ENCODE peak calls at places on chromosome 16, in ten cellular contexts. One of them, this sample, is unnamed.

GRCh38 chr16:10951016-10951415 is 6.7 kb downstream of the CLEC16A start:
- DNase-seq in thoracic aorta: no peak
- DNase-seq in MM.1S: no peak
- DNase-seq in brain microvascular endothelial cell: no peak
- DNase-seq in naive thymus-derived CD4-positive, alpha-beta T cell: no peak
- DNase-seq in lung: no peak
- DNase-seq in neuronal stem cell: no peak
- DNase-seq in left ventricle myocardium inferior: no peak
- DNase-seq in GM23338: no peak
- DNase-seq in tibial nerve: no peak
- DNase-seq in this sample: no peak

GRCh38 chr16:56477096-56477878 is 25.9 kb downstream of the OGFOD1 start:
- DNase-seq in thoracic aorta: peak; percentile 8
- DNase-seq in MM.1S: no peak
- DNase-seq in brain microvascular endothelial cell: peak; percentile 91
- DNase-seq in naive thymus-derived CD4-positive, alpha-beta T cell: no peak
- DNase-seq in lung: no peak
- DNase-seq in neuronal stem cell: no peak
- DNase-seq in left ventricle myocardium inferior: no peak
- DNase-seq in GM23338: no peak
- DNase-seq in tibial nerve: no peak
- DNase-seq in this sample: peak; percentile 59

GRCh38 chr16:11913425-11914079 is 2.2 kb downstream of the GSPT1 start:
- DNase-seq in thoracic aorta: no peak
- DNase-seq in MM.1S: no peak
- DNase-seq in brain microvascular endothelial cell: no peak
- DNase-seq in naive thymus-derived CD4-positive, alpha-beta T cell: peak; percentile 74
- DNase-seq in lung: no peak
- DNase-seq in neuronal stem cell: no peak
- DNase-seq in left ventricle myocardium inferior: no peak
- DNase-seq in GM23338: no peak
- DNase-seq in tibial nerve: no peak
- DNase-seq in this sample: no peak

GRCh38 chr16:89915303-89916232 is 3.1 kb upstream of the MC1R start:
- DNase-seq in thoracic aorta: no peak
- DNase-seq in MM.1S: no peak
- DNase-seq in brain microvascular endothelial cell: no peak
- DNase-seq in naive thymus-derived CD4-positive, alpha-beta T cell: no peak
- DNase-seq in lung: no peak
- DNase-seq in neuronal stem cell: no peak
- DNase-seq in left ventricle myocardium inferior: no peak
- DNase-seq in GM23338: no peak
- DNase-seq in tibial nerve: no peak
- DNase-seq in this sample: no peak

GRCh38 chr16:8634991-8635736 is 13.7 kb downstream of the METTL22 start:
- DNase-seq in thoracic aorta: no peak
- DNase-seq in MM.1S: no peak
- DNase-seq in brain microvascular endothelial cell: peak; percentile 42
- DNase-seq in naive thymus-derived CD4-positive, alpha-beta T cell: no peak
- DNase-seq in lung: no peak
- DNase-seq in neuronal stem cell: peak; percentile 43
- DNase-seq in left ventricle myocardium inferior: no peak
- DNase-seq in GM23338: peak; percentile 87
- DNase-seq in tibial nerve: no peak
- DNase-seq in this sample: no peak

GRCh38 chr16:88473666-88474534 is 20.8 kb downstream of the ZFPM1 start:
- DNase-seq in thoracic aorta: no peak
- DNase-seq in MM.1S: no peak
- DNase-seq in brain microvascular endothelial cell: no peak
- DNase-seq in naive thymus-derived CD4-positive, alpha-beta T cell: no peak
- DNase-seq in lung: no peak
- DNase-seq in neuronal stem cell: no peak
- DNase-seq in left ventricle myocardium inferior: peak; percentile 70
- DNase-seq in GM23338: no peak
- DNase-seq in tibial nerve: no peak
- DNase-seq in this sample: no peak

GRCh38 chr16:89041571-89042481 is 51.8 kb upstream of the ACSF3 start:
- DNase-seq in thoracic aorta: no peak
- DNase-seq in MM.1S: no peak
- DNase-seq in brain microvascular endothelial cell: no peak
- DNase-seq in naive thymus-derived CD4-positive, alpha-beta T cell: no peak
- DNase-seq in lung: no peak
- DNase-seq in neuronal stem cell: no peak
- DNase-seq in left ventricle myocardium inferior: no peak
- DNase-seq in GM23338: no peak
- DNase-seq in tibial nerve: no peak
- DNase-seq in this sample: no peak

GRCh38 chr16:72021043-72021442 is 12.5 kb downstream of the DHODH start:
- DNase-seq in thoracic aorta: no peak
- DNase-seq in MM.1S: no peak
- DNase-seq in brain microvascular endothelial cell: no peak
- DNase-seq in naive thymus-derived CD4-positive, alpha-beta T cell: no peak
- DNase-seq in lung: no peak
- DNase-seq in neuronal stem cell: peak; percentile 8
- DNase-seq in left ventricle myocardium inferior: no peak
- DNase-seq in GM23338: peak; percentile 81
- DNase-seq in tibial nerve: no peak
- DNase-seq in this sample: no peak

GRCh38 chr16:3641801-3642396 is 12.6 kb upstream of the DNASE1 start:
- DNase-seq in thoracic aorta: no peak
- DNase-seq in MM.1S: no peak
- DNase-seq in brain microvascular endothelial cell: no peak
- DNase-seq in naive thymus-derived CD4-positive, alpha-beta T cell: no peak
- DNase-seq in lung: no peak
- DNase-seq in neuronal stem cell: no peak
- DNase-seq in left ventricle myocardium inferior: no peak
- DNase-seq in GM23338: no peak
- DNase-seq in tibial nerve: no peak
- DNase-seq in this sample: no peak

GRCh38 chr16:3638916-3639644 is 15.4 kb upstream of the DNASE1 start:
- DNase-seq in thoracic aorta: no peak
- DNase-seq in MM.1S: no peak
- DNase-seq in brain microvascular endothelial cell: no peak
- DNase-seq in naive thymus-derived CD4-positive, alpha-beta T cell: no peak
- DNase-seq in lung: no peak
- DNase-seq in neuronal stem cell: no peak
- DNase-seq in left ventricle myocardium inferior: no peak
- DNase-seq in GM23338: no peak
- DNase-seq in tibial nerve: no peak
- DNase-seq in this sample: no peak

GRCh38 chr16:3640632-3641501 is 13.6 kb upstream of the DNASE1 start:
- DNase-seq in thoracic aorta: no peak
- DNase-seq in MM.1S: no peak
- DNase-seq in brain microvascular endothelial cell: no peak
- DNase-seq in naive thymus-derived CD4-positive, alpha-beta T cell: no peak
- DNase-seq in lung: no peak
- DNase-seq in neuronal stem cell: no peak
- DNase-seq in left ventricle myocardium inferior: no peak
- DNase-seq in GM23338: no peak
- DNase-seq in tibial nerve: no peak
- DNase-seq in this sample: no peak

GRCh38 chr16:3640207-3640606 is 14.3 kb upstream of the DNASE1 start:
- DNase-seq in thoracic aorta: no peak
- DNase-seq in MM.1S: no peak
- DNase-seq in brain microvascular endothelial cell: no peak
- DNase-seq in naive thymus-derived CD4-positive, alpha-beta T cell: no peak
- DNase-seq in lung: no peak
- DNase-seq in neuronal stem cell: no peak
- DNase-seq in left ventricle myocardium inferior: no peak
- DNase-seq in GM23338: no peak
- DNase-seq in tibial nerve: no peak
- DNase-seq in this sample: no peak

GRCh38 chr16:3637371-3637923 is 17.0 kb upstream of the DNASE1 start:
- DNase-seq in thoracic aorta: no peak
- DNase-seq in MM.1S: peak; percentile 57
- DNase-seq in brain microvascular endothelial cell: no peak
- DNase-seq in naive thymus-derived CD4-positive, alpha-beta T cell: peak; percentile 25
- DNase-seq in lung: no peak
- DNase-seq in neuronal stem cell: no peak
- DNase-seq in left ventricle myocardium inferior: no peak
- DNase-seq in GM23338: peak; percentile 53
- DNase-seq in tibial nerve: no peak
- DNase-seq in this sample: no peak
- H3K4me3 ChIP-seq in thoracic aorta: no peak overlapping the region
- H3K4me3 ChIP-seq in MM.1S: no peak overlapping the region
- H3K4me3 ChIP-seq in brain microvascular endothelial cell: no peak overlapping the region
- H3K4me3 ChIP-seq in naive thymus-derived CD4-positive, alpha-beta T cell: no peak overlapping the region
- H3K4me3 ChIP-seq in lung: no peak overlapping the region
- H3K4me3 ChIP-seq in neuronal stem cell: no peak overlapping the region
- H3K4me3 ChIP-seq in left ventricle myocardium inferior: no peak overlapping the region
- H3K4me3 ChIP-seq in GM23338: no peak overlapping the region
- H3K4me3 ChIP-seq in tibial nerve: no peak overlapping the region
- H3K4me3 ChIP-seq in this sample: no peak overlapping the region

GRCh38 chr16:27928542-27928941 is 135.0 kb downstream of the GSG1L start:
- DNase-seq in thoracic aorta: no peak
- DNase-seq in MM.1S: no peak
- DNase-seq in brain microvascular endothelial cell: no peak
- DNase-seq in naive thymus-derived CD4-positive, alpha-beta T cell: no peak
- DNase-seq in lung: no peak
- DNase-seq in neuronal stem cell: no peak
- DNase-seq in left ventricle myocardium inferior: no peak
- DNase-seq in GM23338: peak; percentile 43
- DNase-seq in tibial nerve: no peak
- DNase-seq in this sample: no peak

GRCh38 chr16:27927266-27927901 is 136.1 kb downstream of the GSG1L start:
- DNase-seq in thoracic aorta: no peak
- DNase-seq in MM.1S: no peak
- DNase-seq in brain microvascular endothelial cell: no peak
- DNase-seq in naive thymus-derived CD4-positive, alpha-beta T cell: no peak
- DNase-seq in lung: no peak
- DNase-seq in neuronal stem cell: no peak
- DNase-seq in left ventricle myocardium inferior: no peak
- DNase-seq in GM23338: no peak
- DNase-seq in tibial nerve: no peak
- DNase-seq in this sample: no peak

GRCh38 chr16:27929818-27930217 is 133.7 kb downstream of the GSG1L start:
- DNase-seq in thoracic aorta: no peak
- DNase-seq in MM.1S: no peak
- DNase-seq in brain microvascular endothelial cell: no peak
- DNase-seq in naive thymus-derived CD4-positive, alpha-beta T cell: no peak
- DNase-seq in lung: no peak
- DNase-seq in neuronal stem cell: no peak
- DNase-seq in left ventricle myocardium inferior: no peak
- DNase-seq in GM23338: no peak
- DNase-seq in tibial nerve: no peak
- DNase-seq in this sample: no peak

GRCh38 chr16:27935076-27935475 is 128.4 kb downstream of the GSG1L start:
- DNase-seq in thoracic aorta: no peak
- DNase-seq in MM.1S: no peak
- DNase-seq in brain microvascular endothelial cell: no peak
- DNase-seq in naive thymus-derived CD4-positive, alpha-beta T cell: no peak
- DNase-seq in lung: no peak
- DNase-seq in neuronal stem cell: no peak
- DNase-seq in left ventricle myocardium inferior: no peak
- DNase-seq in GM23338: no peak
- DNase-seq in tibial nerve: no peak
- DNase-seq in this sample: no peak

DNA sequence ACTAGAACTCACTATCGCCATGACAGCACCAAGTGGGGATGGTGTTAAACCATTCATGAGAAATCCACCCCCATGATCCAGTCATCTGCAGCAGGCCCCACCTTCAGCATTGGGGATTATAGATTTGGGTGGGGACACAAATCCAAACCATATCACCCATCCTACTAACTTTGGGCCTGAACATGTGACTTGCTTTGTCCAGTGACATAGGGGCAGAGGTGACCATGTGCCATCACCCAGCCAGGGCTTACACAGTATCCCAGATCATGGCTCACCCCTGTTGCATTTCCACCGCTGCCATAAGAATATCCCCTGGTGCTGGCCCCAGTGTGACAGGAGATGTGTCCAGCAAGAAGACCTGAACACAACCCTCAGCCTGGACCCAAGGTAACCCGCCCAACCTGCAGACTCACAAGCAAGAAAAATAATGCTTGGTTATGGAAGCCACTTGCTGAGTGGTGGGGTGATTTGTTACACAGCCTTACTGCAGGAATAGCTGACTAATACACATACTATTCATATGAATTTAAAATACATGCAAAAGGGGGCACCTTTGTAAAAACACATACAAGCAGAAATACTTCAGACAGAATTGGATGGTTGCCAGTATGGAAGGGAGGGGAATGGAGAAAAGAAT is 130.9 kb downstream of the GSG1L start:
- DNase-seq in thoracic aorta: no peak
- DNase-seq in MM.1S: no peak
- DNase-seq in brain microvascular endothelial cell: no peak
- DNase-seq in naive thymus-derived CD4-positive, alpha-beta T cell: no peak
- DNase-seq in lung: no peak
- DNase-seq in neuronal stem cell: no peak
- DNase-seq in left ventricle myocardium inferior: no peak
- DNase-seq in GM23338: no peak
- DNase-seq in tibial nerve: no peak
- DNase-seq in this sample: no peak
- H3K27me3 ChIP-seq in thoracic aorta: no peaks in the 10 kb centered on the region
- H3K27me3 ChIP-seq in MM.1S: peaks cover 23% of the 10 kb centered on the region
- H3K27me3 ChIP-seq in brain microvascular endothelial cell: no peaks in the 10 kb centered on the region
- H3K27me3 ChIP-seq in naive thymus-derived CD4-positive, alpha-beta T cell: no peaks in the 10 kb centered on the region
- H3K27me3 ChIP-seq in lung: no peaks in the 10 kb centered on the region
- H3K27me3 ChIP-seq in neuronal stem cell: no peaks in the 10 kb centered on the region
- H3K27me3 ChIP-seq in left ventricle myocardium inferior: peaks cover 54% of the 10 kb centered on the region
- H3K27me3 ChIP-seq in GM23338: no peaks in the 10 kb centered on the region
- H3K27me3 ChIP-seq in tibial nerve: no peaks in the 10 kb centered on the region
- H3K27me3 ChIP-seq in this sample: no peaks in the 10 kb centered on the region

GRCh38 chr16:82157836-82158235 is 12.2 kb downstream of the MPHOSPH6 start:
- DNase-seq in thoracic aorta: no peak
- DNase-seq in MM.1S: peak; percentile 85
- DNase-seq in brain microvascular endothelial cell: no peak
- DNase-seq in naive thymus-derived CD4-positive, alpha-beta T cell: no peak
- DNase-seq in lung: no peak
- DNase-seq in neuronal stem cell: no peak
- DNase-seq in left ventricle myocardium inferior: no peak
- DNase-seq in GM23338: no peak
- DNase-seq in tibial nerve: no peak
- DNase-seq in this sample: no peak

GRCh38 chr16:82156761-82157654 is 13.0 kb downstream of the MPHOSPH6 start:
- DNase-seq in thoracic aorta: no peak
- DNase-seq in MM.1S: no peak
- DNase-seq in brain microvascular endothelial cell: no peak
- DNase-seq in naive thymus-derived CD4-positive, alpha-beta T cell: no peak
- DNase-seq in lung: no peak
- DNase-seq in neuronal stem cell: no peak
- DNase-seq in left ventricle myocardium inferior: no peak
- DNase-seq in GM23338: no peak
- DNase-seq in tibial nerve: no peak
- DNase-seq in this sample: peak; percentile 41

GRCh38 chr16:82152192-82152591 is 17.8 kb downstream of the MPHOSPH6 start:
- DNase-seq in thoracic aorta: no peak
- DNase-seq in MM.1S: no peak
- DNase-seq in brain microvascular endothelial cell: no peak
- DNase-seq in naive thymus-derived CD4-positive, alpha-beta T cell: no peak
- DNase-seq in lung: no peak
- DNase-seq in neuronal stem cell: no peak
- DNase-seq in left ventricle myocardium inferior: no peak
- DNase-seq in GM23338: no peak
- DNase-seq in tibial nerve: no peak
- DNase-seq in this sample: no peak

GRCh38 chr16:82150569-82150968 is 19.5 kb downstream of the MPHOSPH6 start:
- DNase-seq in thoracic aorta: no peak
- DNase-seq in MM.1S: no peak
- DNase-seq in brain microvascular endothelial cell: no peak
- DNase-seq in naive thymus-derived CD4-positive, alpha-beta T cell: no peak
- DNase-seq in lung: no peak
- DNase-seq in neuronal stem cell: no peak
- DNase-seq in left ventricle myocardium inferior: no peak
- DNase-seq in GM23338: no peak
- DNase-seq in tibial nerve: no peak
- DNase-seq in this sample: no peak

GRCh38 chr16:82152641-82153094 is 17.4 kb downstream of the MPHOSPH6 start:
- DNase-seq in thoracic aorta: no peak
- DNase-seq in MM.1S: no peak
- DNase-seq in brain microvascular endothelial cell: no peak
- DNase-seq in naive thymus-derived CD4-positive, alpha-beta T cell: no peak
- DNase-seq in lung: no peak
- DNase-seq in neuronal stem cell: no peak
- DNase-seq in left ventricle myocardium inferior: no peak
- DNase-seq in GM23338: no peak
- DNase-seq in tibial nerve: no peak
- DNase-seq in this sample: peak; percentile 75
- H3K36me3 ChIP-seq in thoracic aorta: peaks cover 11% of the 10 kb centered on the region
- H3K36me3 ChIP-seq in MM.1S: no peaks in the 10 kb centered on the region
- H3K36me3 ChIP-seq in brain microvascular endothelial cell: no peaks in the 10 kb centered on the region
- H3K36me3 ChIP-seq in naive thymus-derived CD4-positive, alpha-beta T cell: no peaks in the 10 kb centered on the region
- H3K36me3 ChIP-seq in lung: peaks cover 10% of the 10 kb centered on the region
- H3K36me3 ChIP-seq in neuronal stem cell: peaks cover 5% of the 10 kb centered on the region
- H3K36me3 ChIP-seq in left ventricle myocardium inferior: peaks cover 37% of the 10 kb centered on the region
- H3K36me3 ChIP-seq in GM23338: peaks cover 13% of the 10 kb centered on the region
- H3K36me3 ChIP-seq in tibial nerve: peaks cover 40% of the 10 kb centered on the region
- H3K36me3 ChIP-seq in this sample: peaks cover 1% of the 10 kb centered on the region

GRCh38 chr16:525520-526180 is 1.9 kb upstream of the CAPN15 start:
- DNase-seq in thoracic aorta: no peak
- DNase-seq in MM.1S: no peak
- DNase-seq in brain microvascular endothelial cell: peak; percentile 82
- DNase-seq in naive thymus-derived CD4-positive, alpha-beta T cell: no peak
- DNase-seq in lung: no peak
- DNase-seq in neuronal stem cell: no peak
- DNase-seq in left ventricle myocardium inferior: no peak
- DNase-seq in GM23338: no peak
- DNase-seq in tibial nerve: no peak
- DNase-seq in this sample: peak; percentile 60
- H3K4me3 ChIP-seq in thoracic aorta: peak overlapping the region; percentile 81
- H3K4me3 ChIP-seq in MM.1S: no peak overlapping the region
- H3K4me3 ChIP-seq in brain microvascular endothelial cell: peak overlapping the region; percentile 71
- H3K4me3 ChIP-seq in naive thymus-derived CD4-positive, alpha-beta T cell: no peak overlapping the region
- H3K4me3 ChIP-seq in lung: no peak overlapping the region
- H3K4me3 ChIP-seq in neuronal stem cell: peak overlapping the region; percentile 94
- H3K4me3 ChIP-seq in left ventricle myocardium inferior: peak overlapping the region; percentile 86
- H3K4me3 ChIP-seq in GM23338: peak overlapping the region; percentile 90
- H3K4me3 ChIP-seq in tibial nerve: peak overlapping the region; percentile 92
- H3K4me3 ChIP-seq in this sample: no peak overlapping the region

This sample was measured in BJ.